ENCODE peak calls at places on chromosomes 7 and 10, in five cellular contexts. One of them, this sample, is unnamed.

GRCh38 chr7:104196161-104196560 is 11.7 kb downstream of the ORC5 start:
- DNase-seq in BJ: no peak
- DNase-seq in adrenal gland: no peak
- DNase-seq in AG04450: no peak
- DNase-seq in tibial artery: no peak
- DNase-seq in this sample: no peak

GRCh38 chr10:131248376-131249165 is 63.0 kb downstream of the TCERG1L start:
- DNase-seq in tibial artery: no peak
- DNase-seq in BJ: no peak
- DNase-seq in adrenal gland: no peak
- DNase-seq in AG04450: no peak
- DNase-seq in this sample: peak; percentile 54

GRCh38 chr10:128734734-128735133 is 608.5 kb upstream of the MKI67 start:
- DNase-seq in adrenal gland: no peak
- DNase-seq in AG04450: no peak
- DNase-seq in tibial artery: no peak
- DNase-seq in BJ: no peak
- DNase-seq in this sample: no peak

GRCh38 chr7:102431617-102432298 is 1.6 kb upstream of the ORAI2 start:
- DNase-seq in adrenal gland: no peak
- DNase-seq in AG04450: no peak
- DNase-seq in tibial artery: no peak
- DNase-seq in BJ: no peak
- DNase-seq in this sample: no peak

GRCh38 chr10:86688398-86688921 is 20.1 kb downstream of the LDB3 start:
- DNase-seq in adrenal gland: peak; percentile 51
- DNase-seq in AG04450: peak; percentile 58
- DNase-seq in tibial artery: no peak
- DNase-seq in BJ: no peak
- DNase-seq in this sample: no peak

GRCh38 chr10:60021324-60021723 is 115.0 kb upstream of the CCDC6 start:
- DNase-seq in tibial artery: no peak
- DNase-seq in BJ: no peak
- DNase-seq in AG04450: no peak
- DNase-seq in adrenal gland: no peak
- DNase-seq in this sample: no peak

GRCh38 chr10:110149259-110149658 is 58.1 kb upstream of the MXI1 start:
- DNase-seq in adrenal gland: no peak
- DNase-seq in tibial artery: no peak
- DNase-seq in AG04450: no peak
- DNase-seq in BJ: no peak
- DNase-seq in this sample: no peak

GRCh38 chr7:148911626-148912025 is 27.5 kb upstream of the EZH2 start:
- DNase-seq in AG04450: no peak
- DNase-seq in adrenal gland: no peak
- DNase-seq in tibial artery: no peak
- DNase-seq in BJ: no peak
- DNase-seq in this sample: no peak

GRCh38 chr10:92891885-92892705 is 43.8 kb downstream of the EXOC6 start:
- DNase-seq in adrenal gland: peak; percentile 60
- DNase-seq in BJ: peak; percentile 45
- DNase-seq in AG04450: peak; percentile 72
- DNase-seq in tibial artery: no peak
- DNase-seq in this sample: no peak

GRCh38 chr10:122044045-122044661 is 55.2 kb downstream of the TACC2 start:
- DNase-seq in tibial artery: peak; percentile 79
- DNase-seq in adrenal gland: no peak
- DNase-seq in AG04450: no peak
- DNase-seq in BJ: no peak
- DNase-seq in this sample: no peak

GRCh38 chr10:70131560-70131937 is 1.1 kb downstream of the AIFM2 start:
- DNase-seq in adrenal gland: no peak
- DNase-seq in tibial artery: no peak
- DNase-seq in AG04450: no peak
- DNase-seq in BJ: no peak
- DNase-seq in this sample: peak; percentile 58

GRCh38 chr7:44962483-44963251 is 16.1 kb downstream of the MYO1G start:
- DNase-seq in tibial artery: peak; percentile 65
- DNase-seq in AG04450: no peak
- DNase-seq in adrenal gland: peak; percentile 16
- DNase-seq in BJ: no peak
- DNase-seq in this sample: peak; percentile 70

GRCh38 chr7:44944821-44945220 is 34.0 kb downstream of the MYO1G start:
- DNase-seq in AG04450: no peak
- DNase-seq in tibial artery: no peak
- DNase-seq in BJ: no peak
- DNase-seq in adrenal gland: no peak
- DNase-seq in this sample: no peak

GRCh38 chr7:1096156-1097119 is 8.5 kb downstream of the GPER1 start:
- DNase-seq in tibial artery: peak; percentile 80
- DNase-seq in AG04450: no peak
- DNase-seq in adrenal gland: no peak
- DNase-seq in BJ: no peak
- DNase-seq in this sample: peak; percentile 80

GRCh38 chr10:24642921-24643678 is 80.6 kb downstream of the ARHGAP21 start:
- DNase-seq in BJ: no peak
- DNase-seq in AG04450: peak; percentile 61
- DNase-seq in adrenal gland: no peak
- DNase-seq in tibial artery: no peak
- DNase-seq in this sample: no peak

GRCh38 chr7:103446046-103446520 is at the start of gene SLC26A5:
- DNase-seq in tibial artery: no peak
- DNase-seq in BJ: no peak
- DNase-seq in adrenal gland: no peak
- DNase-seq in AG04450: no peak
- DNase-seq in this sample: peak; percentile 82

GRCh38 chr7:82562716-82563404 is 119.3 kb upstream of the CACNA2D1 start:
- DNase-seq in BJ: peak; percentile 49
- DNase-seq in adrenal gland: no peak
- DNase-seq in AG04450: peak; percentile 15
- DNase-seq in tibial artery: no peak
- DNase-seq in this sample: no peak

GRCh38 chr7:35630573-35630972 is 64.4 kb downstream of the HERPUD2 start:
- DNase-seq in AG04450: no peak
- DNase-seq in tibial artery: no peak
- DNase-seq in BJ: no peak
- DNase-seq in adrenal gland: no peak
- DNase-seq in this sample: no peak

GRCh38 chr10:88989824-88990527 is 622 bp upstream of the FAS start:
- DNase-seq in tibial artery: no peak
- DNase-seq in adrenal gland: no peak
- DNase-seq in BJ: peak; percentile 68
- DNase-seq in AG04450: peak; percentile 55
- DNase-seq in this sample: no peak

GRCh38 chr10:101292194-101293006 is 61.6 kb upstream of the BTRC start:
- DNase-seq in AG04450: no peak
- DNase-seq in BJ: no peak
- DNase-seq in adrenal gland: peak; percentile 29
- DNase-seq in tibial artery: no peak
- DNase-seq in this sample: no peak

GRCh38 chr10:89810908-89811515 is 109.6 kb downstream of the KIF20B start:
- DNase-seq in BJ: no peak
- DNase-seq in tibial artery: no peak
- DNase-seq in adrenal gland: no peak
- DNase-seq in AG04450: no peak
- DNase-seq in this sample: no peak

GRCh38 chr7:73995330-73995729 is 32.6 kb upstream of the ELN start:
- DNase-seq in adrenal gland: no peak
- DNase-seq in AG04450: peak; percentile 68
- DNase-seq in BJ: peak; percentile 73
- DNase-seq in tibial artery: peak; percentile 83
- DNase-seq in this sample: no peak

GRCh38 chr7:157771-158251 is 34.6 kb upstream of the FAM20C start:
- DNase-seq in tibial artery: no peak
- DNase-seq in AG04450: no peak
- DNase-seq in adrenal gland: no peak
- DNase-seq in BJ: no peak
- DNase-seq in this sample: peak; percentile 48

GRCh38 chr7:126411032-126411820 is 841.5 kb downstream of the GRM8 start:
- DNase-seq in adrenal gland: no peak
- DNase-seq in AG04450: no peak
- DNase-seq in BJ: no peak
- DNase-seq in tibial artery: no peak
- DNase-seq in this sample: no peak

GRCh38 chr10:112362833-112363232 is 11.1 kb upstream of the ACSL5 start:
- DNase-seq in BJ: no peak
- DNase-seq in adrenal gland: peak; percentile 76
- DNase-seq in tibial artery: peak; percentile 84
- DNase-seq in AG04450: no peak
- DNase-seq in this sample: no peak
- H3K4me3 ChIP-seq in BJ: no peak overlapping the region
- H3K4me3 ChIP-seq in adrenal gland: no peak overlapping the region
- H3K4me3 ChIP-seq in tibial artery: no peak overlapping the region
- H3K4me3 ChIP-seq in AG04450: no peak overlapping the region
- H3K4me3 ChIP-seq in this sample: no peak overlapping the region

GRCh38 chr10:132939957-132940790 is 2.2 kb downstream of the CFAP46 start:
- DNase-seq in tibial artery: no peak
- DNase-seq in adrenal gland: peak; percentile 49
- DNase-seq in BJ: no peak
- DNase-seq in AG04450: peak; percentile 11
- DNase-seq in this sample: peak; percentile 78
- H3K27me3 ChIP-seq in tibial artery: no peaks in the 10 kb centered on the region
- H3K27me3 ChIP-seq in adrenal gland: peaks cover 40% of the 10 kb centered on the region
- H3K27me3 ChIP-seq in BJ: no peaks in the 10 kb centered on the region
- H3K27me3 ChIP-seq in AG04450: no peaks in the 10 kb centered on the region
- H3K27me3 ChIP-seq in this sample: peaks cover 56% of the 10 kb centered on the region

GRCh38 chr7:155456517-155456771 is 1.5 kb upstream of the EN2 start:
- DNase-seq in tibial artery: no peak
- DNase-seq in AG04450: no peak
- DNase-seq in BJ: no peak
- DNase-seq in adrenal gland: no peak
- DNase-seq in this sample: no peak

GRCh38 chr7:155457544-155458316 is at the start of gene EN2:
- DNase-seq in AG04450: no peak
- DNase-seq in tibial artery: no peak
- DNase-seq in BJ: no peak
- DNase-seq in adrenal gland: no peak
- DNase-seq in this sample: no peak

GRCh38 chr7:155458317-155459132 is 596 bp downstream of the EN2 start:
- DNase-seq in BJ: no peak
- DNase-seq in AG04450: no peak
- DNase-seq in adrenal gland: no peak
- DNase-seq in tibial artery: no peak
- DNase-seq in this sample: no peak

GRCh38 chr7:155455776-155456516 is 2.0 kb upstream of the EN2 start:
- DNase-seq in tibial artery: no peak
- DNase-seq in adrenal gland: no peak
- DNase-seq in BJ: no peak
- DNase-seq in AG04450: no peak
- DNase-seq in this sample: peak; percentile 52

DNA sequence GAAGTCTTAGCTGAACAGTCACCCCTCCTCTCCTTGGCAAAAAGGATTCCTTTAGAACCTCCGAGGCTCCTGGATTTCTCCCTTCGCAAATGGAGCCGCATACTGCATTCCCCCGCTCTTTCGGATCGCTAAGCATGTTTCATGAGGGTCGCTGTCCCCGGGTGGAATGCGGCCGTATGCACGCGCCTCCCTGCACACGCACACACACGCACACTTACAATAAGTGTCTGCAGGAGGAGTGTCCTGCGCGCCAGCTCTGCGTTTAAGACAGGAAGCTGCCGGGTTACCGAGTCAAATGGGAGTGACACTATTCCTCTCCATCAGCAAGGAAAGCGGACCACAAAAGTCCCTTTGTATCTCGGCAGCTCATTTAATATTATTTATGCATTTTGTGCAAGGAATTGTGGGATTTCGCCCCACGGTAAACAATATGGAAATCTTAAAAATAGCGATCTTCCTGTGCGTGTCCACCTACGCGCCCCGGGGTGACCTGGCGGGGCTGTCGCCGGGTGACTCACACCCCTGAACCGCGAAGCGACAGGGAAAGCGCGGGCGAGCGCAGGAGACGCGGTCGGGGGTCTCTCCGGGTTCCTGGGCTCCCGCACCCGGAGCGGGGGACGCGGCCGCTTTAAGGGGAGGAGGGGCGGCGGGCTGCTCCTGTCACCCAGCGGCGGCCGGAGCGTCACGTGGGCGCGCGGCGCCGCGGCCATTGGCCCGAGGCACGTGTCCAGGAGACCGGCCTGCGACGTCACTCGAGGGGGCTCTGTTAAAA is 971 bp upstream of the EN2 start:
- DNase-seq in tibial artery: no peak
- DNase-seq in BJ: no peak
- DNase-seq in AG04450: no peak
- DNase-seq in adrenal gland: peak; percentile 72
- DNase-seq in this sample: peak; percentile 80
- H3K4me3 ChIP-seq in tibial artery: peak overlapping the region; percentile 45
- H3K4me3 ChIP-seq in BJ: peak overlapping the region; percentile 22
- H3K4me3 ChIP-seq in AG04450: peak overlapping the region; percentile 48
- H3K4me3 ChIP-seq in adrenal gland: no peak overlapping the region
- H3K4me3 ChIP-seq in this sample: peak overlapping the region; percentile 46

DNA sequence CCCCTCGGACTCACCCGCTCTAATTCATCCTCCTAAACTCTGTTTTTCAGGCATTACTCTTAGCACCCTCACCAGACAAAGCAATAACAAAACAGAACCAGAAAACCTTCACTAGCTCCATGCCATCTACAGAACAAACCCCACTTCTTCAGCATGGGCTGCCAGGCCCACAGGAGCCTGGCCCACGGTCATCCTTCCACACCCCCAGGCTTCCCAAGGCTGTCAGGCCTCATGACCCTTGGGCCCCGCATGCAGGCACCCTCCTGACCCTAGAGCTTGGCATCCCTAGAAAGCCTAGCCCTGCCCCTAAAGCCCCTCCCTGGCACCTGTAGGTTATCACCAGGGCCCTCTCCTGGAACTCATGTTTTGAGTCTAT is 59.6 kb downstream of the PRKAG2 start:
- DNase-seq in adrenal gland: no peak
- DNase-seq in tibial artery: no peak
- DNase-seq in BJ: no peak
- DNase-seq in AG04450: no peak
- DNase-seq in this sample: no peak
- H3K27me3 ChIP-seq in adrenal gland: no peaks in the 10 kb centered on the region
- H3K27me3 ChIP-seq in tibial artery: no peaks in the 10 kb centered on the region
- H3K27me3 ChIP-seq in BJ: peaks cover 14% of the 10 kb centered on the region
- H3K27me3 ChIP-seq in AG04450: peaks cover 60% of the 10 kb centered on the region
- H3K27me3 ChIP-seq in this sample: no peaks in the 10 kb centered on the region

GRCh38 chr10:6333086-6333485 is 130.4 kb downstream of the PFKFB3 start:
- DNase-seq in AG04450: no peak
- DNase-seq in adrenal gland: no peak
- DNase-seq in tibial artery: no peak
- DNase-seq in BJ: no peak
- DNase-seq in this sample: no peak

GRCh38 chr10:6327906-6328707 is 125.4 kb downstream of the PFKFB3 start:
- DNase-seq in adrenal gland: no peak
- DNase-seq in tibial artery: no peak
- DNase-seq in AG04450: no peak
- DNase-seq in BJ: no peak
- DNase-seq in this sample: no peak

GRCh38 chr10:6333973-6334372 is 131.2 kb downstream of the PFKFB3 start:
- DNase-seq in BJ: no peak
- DNase-seq in tibial artery: no peak
- DNase-seq in AG04450: no peak
- DNase-seq in adrenal gland: no peak
- DNase-seq in this sample: no peak

GRCh38 chr10:6328708-6329423 is 126.1 kb downstream of the PFKFB3 start:
- DNase-seq in tibial artery: peak; percentile 77
- DNase-seq in AG04450: no peak
- DNase-seq in BJ: no peak
- DNase-seq in adrenal gland: no peak
- DNase-seq in this sample: no peak
- H3K4me3 ChIP-seq in tibial artery: no peak overlapping the region
- H3K4me3 ChIP-seq in AG04450: no peak overlapping the region
- H3K4me3 ChIP-seq in BJ: no peak overlapping the region
- H3K4me3 ChIP-seq in adrenal gland: no peak overlapping the region
- H3K4me3 ChIP-seq in this sample: no peak overlapping the region

This sample was measured in upper lobe of right lung.